ENCODE peak calls at places on chromosomes 12 and 14, in six cellular contexts. I is astrocyte; F is neuronal stem cell; O is CD8-positive, alpha-beta T cell; Y is endothelial cell of umbilical vein; P is mesenchymal stem cell. V is an unnamed sample. For H3K9me3, the result is how much of the 10 kb centered on the place peaks cover.

GRCh38 chr12:2959508-2960431 is 573 bp downstream of the TEAD4 start:
- DNase-seq in I (peak), F (peak), O (no peak), Y (peak), P (peak), V (no peak)

GRCh38 chr12:81128930-81129554 is 51.2 kb downstream of the ACSS3 start:
- DNase-seq in I (peak), F (peak), O (no peak), Y (peak), P (peak), V (no peak)

GRCh38 chr12:14886271-14886670 is 617 bp upstream of the MGP start:
- DNase-seq in I (no peak), F (no peak), O (no peak), Y (no peak), P (no peak), V (no peak)

GRCh38 chr12:12534975-12535374 is 27.7 kb downstream of the DUSP16 start:
- DNase-seq in I (no peak), F (no peak), O (no peak), Y (no peak), P (no peak), V (no peak)

GRCh38 chr12:113443030-113443539 is 20.9 kb downstream of the SDSL start:
- DNase-seq in I (no peak), F (no peak), O (no peak), Y (no peak), P (no peak), V (no peak)

GRCh38 chr14:35821546-35822411 is 4.4 kb upstream of the BRMS1L start:
- DNase-seq in I (peak), F (no peak), O (no peak), Y (peak), P (peak), V (peak)

GRCh38 chr12:120089796-120090195 is 26.8 kb downstream of the RAB35 start:
- DNase-seq in I (no peak), F (no peak), O (no peak), Y (no peak), P (no peak), V (no peak)

GRCh38 chr14:65229431-65230286 is 127.3 kb upstream of the MAX start:
- DNase-seq in I (peak), F (peak), O (peak), Y (peak), P (peak), V (no peak)

GRCh38 chr12:124816295-124816854 is 47.3 kb downstream of the SCARB1 start:
- DNase-seq in I (no peak), F (no peak), O (no peak), Y (no peak), P (no peak), V (no peak)

GRCh38 chr12:21945002-21945401 is 3.8 kb upstream of the ABCC9 start:
- DNase-seq in I (no peak), F (no peak), O (no peak), Y (no peak), P (no peak), V (no peak)
- H3K9me3 ChIP-seq in I (under half), F (under half), O (under half), Y (under half), P (under half), V (under half)

DNA sequence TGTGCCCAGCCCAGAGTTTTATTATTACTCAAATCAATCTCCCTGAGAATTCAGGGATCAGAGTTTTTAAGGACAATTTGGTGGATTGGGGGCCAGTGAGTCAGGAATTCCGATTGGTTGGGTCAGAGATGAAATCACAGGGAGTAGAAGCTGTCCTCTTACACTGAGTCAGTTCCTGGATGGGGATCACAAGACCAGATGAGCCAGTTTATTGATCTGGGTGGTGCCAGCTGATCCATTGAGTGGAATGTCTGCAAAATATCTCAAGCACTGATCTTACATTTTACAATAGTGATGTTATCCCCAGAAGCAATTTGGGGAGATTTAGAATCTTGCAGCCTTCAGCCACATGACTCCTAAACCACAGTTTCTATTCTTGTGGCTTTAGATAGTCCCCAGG is 89.1 kb upstream of the CNOT2 start:
- DNase-seq in I (no peak), F (no peak), O (no peak), Y (no peak), P (no peak), V (no peak)
- H3K9me3 ChIP-seq in I (under half), F (under half), O (under half), Y (under half), P (under half), V (under half)

GRCh38 chr14:49940805-49941421 is 48.0 kb downstream of the ARF6 start:
- DNase-seq in I (peak), F (no peak), O (no peak), Y (peak), P (peak), V (peak)
- H3K9me3 ChIP-seq in I (under half), F (under half), O (under half), Y (under half), P (under half), V (under half)

DNA sequence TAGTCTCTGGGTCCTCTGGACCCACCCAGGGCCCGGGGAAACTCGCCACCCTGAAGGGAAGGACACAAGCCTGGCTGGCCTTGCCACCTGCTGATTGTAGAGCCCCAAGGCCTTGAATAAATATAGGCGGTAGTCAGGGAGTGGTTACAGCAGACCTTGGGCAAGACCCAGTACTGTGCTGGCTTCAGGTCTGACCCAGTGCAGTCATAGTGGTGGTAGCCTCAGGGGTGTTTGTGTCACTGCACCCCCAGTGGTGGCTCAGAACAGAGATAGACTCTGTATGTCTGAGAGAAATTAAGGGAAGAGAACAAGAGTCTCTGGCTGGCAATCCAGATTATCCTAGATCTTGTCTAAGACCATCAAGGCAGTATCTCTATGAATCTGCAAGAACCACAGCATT is 63.5 kb downstream of the MAPKAPK5 start:
- DNase-seq in I (no peak), F (no peak), O (no peak), Y (no peak), P (no peak), V (no peak)
- H3K9me3 ChIP-seq in I (under half), F (under half), O (under half), Y (under half), P (under half), V (under half)

GRCh38 chr12:73445658-73446324 is 1091.8 kb upstream of the ATXN7L3B start:
- DNase-seq in I (no peak), F (no peak), O (no peak), Y (no peak), P (no peak), V (no peak)
- H3K9me3 ChIP-seq in I (under half), F (under half), O (under half), Y (under half), P (under half), V (under half)

GRCh38 chr12:66166561-66166960 is 3.2 kb downstream of the TMBIM4 start:
- DNase-seq in I (no peak), F (no peak), O (no peak), Y (no peak), P (no peak), V (no peak)
- H3K9me3 ChIP-seq in I (under half), F (under half), O (under half), Y (under half), P (under half), V (under half)

GRCh38 chr14:40269436-40269835 is 837.2 kb upstream of the FBXO33 start:
- DNase-seq in I (no peak), F (no peak), O (no peak), Y (no peak), P (no peak), V (no peak)

GRCh38 chr14:40273417-40273816 is 841.2 kb upstream of the FBXO33 start:
- DNase-seq in I (no peak), F (no peak), O (no peak), Y (no peak), P (no peak), V (no peak)

GRCh38 chr14:40268236-40268635 is 836.0 kb upstream of the FBXO33 start:
- DNase-seq in I (no peak), F (no peak), O (no peak), Y (no peak), P (no peak), V (no peak)

GRCh38 chr14:40271480-40271879 is 839.2 kb upstream of the FBXO33 start:
- DNase-seq in I (no peak), F (no peak), O (no peak), Y (no peak), P (no peak), V (no peak)
- H3K9me3 ChIP-seq in I (under half), F (under half), O (under half), Y (under half), P (under half), V (under half)

DNA sequence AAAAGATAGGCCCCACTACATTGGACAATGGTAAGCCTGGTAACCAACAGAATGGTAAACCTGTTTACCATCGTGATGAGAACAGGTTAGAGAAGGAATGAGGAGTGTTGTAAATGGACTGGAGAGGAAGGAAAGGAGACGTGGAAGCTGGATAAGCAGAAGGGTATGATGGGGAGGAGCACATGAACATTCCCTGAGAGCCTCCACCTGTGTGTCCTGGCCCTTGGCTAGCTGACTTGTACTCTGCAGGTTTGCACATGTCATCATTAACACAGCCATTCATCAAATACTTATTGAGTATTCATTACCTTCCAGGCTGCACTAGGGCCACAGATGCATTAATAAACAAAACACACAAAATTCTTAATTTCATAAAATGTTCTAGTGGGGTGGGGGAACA is 4.3 kb upstream of the IL26 start:
- DNase-seq in I (no peak), F (no peak), O (no peak), Y (no peak), P (no peak), V (no peak)
- H3K9me3 ChIP-seq in I (under half), F (under half), O (under half), Y (under half), P (under half), V (under half)

GRCh38 chr12:130615906-130616305 is 100.2 kb downstream of the RIMBP2 start:
- DNase-seq in I (no peak), F (no peak), O (no peak), Y (no peak), P (no peak), V (no peak)

GRCh38 chr12:130611026-130611905 is 104.8 kb downstream of the RIMBP2 start:
- DNase-seq in I (no peak), F (no peak), O (no peak), Y (no peak), P (no peak), V (no peak)

GRCh38 chr12:130613831-130614230 is 102.3 kb downstream of the RIMBP2 start:
- DNase-seq in I (no peak), F (no peak), O (no peak), Y (no peak), P (no peak), V (no peak)

GRCh38 chr12:130609966-130610365 is 106.1 kb downstream of the RIMBP2 start:
- DNase-seq in I (no peak), F (no peak), O (no peak), Y (no peak), P (no peak), V (no peak)

GRCh38 chr12:130613131-130613530 is 103.0 kb downstream of the RIMBP2 start:
- DNase-seq in I (no peak), F (no peak), O (no peak), Y (no peak), P (no peak), V (no peak)
- H3K9me3 ChIP-seq in I (under half), F (under half), O (under half), Y (under half), P (under half), V (under half)

GRCh38 chr14:106843376-106843775 is 1317.0 kb downstream of the TMEM121 start:
- DNase-seq in I (no peak), F (no peak), O (no peak), Y (no peak), P (no peak), V (no peak)

GRCh38 chr14:106846218-106846617 is 1319.8 kb downstream of the TMEM121 start:
- DNase-seq in I (no peak), F (no peak), O (no peak), Y (no peak), P (no peak), V (no peak)

GRCh38 chr14:106843951-106844483 is 1317.6 kb downstream of the TMEM121 start:
- DNase-seq in I (no peak), F (no peak), O (peak), Y (no peak), P (no peak), V (peak)

GRCh38 chr14:106845286-106846087 is 1319.1 kb downstream of the TMEM121 start:
- DNase-seq in I (no peak), F (no peak), O (peak), Y (no peak), P (no peak), V (peak)

DNA sequence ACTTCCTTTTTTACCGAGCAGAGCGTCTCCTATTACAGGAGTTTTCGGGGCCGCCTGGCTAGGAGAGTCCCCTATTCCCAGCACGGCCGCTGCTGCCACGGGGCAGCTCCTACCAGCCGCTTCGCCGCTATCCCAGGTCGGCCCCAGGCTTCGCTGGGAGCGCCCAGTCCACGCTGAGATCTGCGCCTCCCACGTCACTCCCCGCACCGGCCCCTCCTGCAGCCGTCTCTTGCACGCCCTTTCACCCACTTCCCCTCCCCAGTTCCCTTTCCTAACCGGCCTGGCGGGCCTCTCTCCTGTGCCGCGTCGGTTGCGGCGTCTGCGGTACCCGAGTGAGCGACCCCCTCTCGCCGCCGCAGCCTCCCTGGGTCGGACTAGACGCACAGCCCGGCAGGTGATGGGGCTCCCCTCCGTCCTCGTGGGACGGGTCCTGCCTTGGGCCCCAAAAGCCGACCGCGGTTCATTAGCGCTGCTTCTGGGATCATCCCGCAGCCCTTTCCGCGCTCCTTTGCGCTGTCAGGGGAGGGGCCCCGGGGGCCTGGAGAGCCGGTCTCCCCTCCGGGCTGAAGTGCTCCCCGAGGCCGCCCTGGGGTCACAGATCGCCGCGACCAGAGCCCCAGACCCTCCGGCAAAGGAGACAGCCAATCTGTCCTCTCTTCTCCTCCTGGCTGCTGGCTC is 1318.4 kb downstream of the TMEM121 start:
- DNase-seq in I (no peak), F (no peak), O (peak), Y (no peak), P (no peak), V (peak)
- H3K9me3 ChIP-seq in I (under half), F (under half), O (under half), Y (under half), P (under half), V (under half)